ENCODE peak calls at places on chromosomes 7 and 10, in nine cellular contexts. A, Z, J, N, M, W, I, D and R are unnamed samples.

GRCh38 chr7:24346129-24346528 is 62.1 kb downstream of the NPY start:
- DNase-seq in Z (no peak), W (no peak), D (no peak), J (no peak), M (no peak), A (no peak), N (no peak), I (no peak), R (no peak)

GRCh38 chr7:109844362-109844761 is 1246.6 kb upstream of the LRRN3 start:
- DNase-seq in M (peak; percentile 5), W (peak; percentile 15), I (no peak), N (no peak), A (no peak), Z (peak; percentile 35), D (peak; percentile 33), J (peak; percentile 15), R (no peak)

GRCh38 chr10:43292745-43293676 is 26.1 kb upstream of the RASGEF1A start:
- DNase-seq in A (peak; percentile 55), N (peak; percentile 55), Z (peak; percentile 35), D (peak; percentile 65), I (peak; percentile 59), M (peak; percentile 53), W (peak; percentile 64), J (peak; percentile 63), R (peak; percentile 68)

GRCh38 chr7:8109196-8110022 is 140.8 kb downstream of the GLCCI1 start:
- DNase-seq in Z (no peak), N (no peak), J (no peak), D (peak; percentile 15), W (no peak), I (no peak), A (no peak), M (no peak), R (no peak)

GRCh38 chr7:5701085-5701914 is 80.2 kb downstream of the RNF216 start:
- DNase-seq in I (no peak), A (no peak), D (peak; percentile 48), N (no peak), W (no peak), J (no peak), M (peak; percentile 89), Z (no peak), R (peak; percentile 26)

GRCh38 chr7:19203686-19204085 is 58.5 kb upstream of the FERD3L start:
- DNase-seq in D (no peak), A (no peak), J (no peak), W (no peak), Z (no peak), M (no peak), N (no peak), I (no peak), R (no peak)

GRCh38 chr10:91925022-91925320 is 1.4 kb downstream of the BTAF1 start:
- DNase-seq in J (no peak), M (no peak), I (no peak), D (no peak), Z (no peak), W (no peak), N (no peak), A (no peak), R (no peak)

GRCh38 chr7:43332193-43332796 is 219.8 kb downstream of the HECW1 start:
- DNase-seq in Z (no peak), N (no peak), A (no peak), J (no peak), I (no peak), M (no peak), W (no peak), D (no peak), R (no peak)

GRCh38 chr10:44926771-44927751 is 15.9 kb downstream of the TMEM72 start:
- DNase-seq in W (no peak), Z (no peak), N (peak; percentile 18), J (no peak), M (no peak), I (no peak), D (peak; percentile 54), A (no peak), R (no peak)

GRCh38 chr7:20340839-20341238 is 10.1 kb downstream of the ITGB8 start:
- DNase-seq in A (no peak), N (no peak), W (no peak), I (no peak), J (no peak), M (no peak), D (peak; percentile 18), Z (peak; percentile 82), R (no peak)

GRCh38 chr10:129332476-129332875 is 134.6 kb upstream of the MGMT start:
- DNase-seq in D (peak; percentile 66), N (peak; percentile 75), W (no peak), I (no peak), M (peak; percentile 3), Z (peak; percentile 6), A (no peak), J (peak; percentile 43), R (no peak)
- TF ChIP-seq CTCF in D (peak; percentile 33), N (peak; percentile 89), W (no peak), I (peak; percentile 38), M (peak; percentile 40), Z (peak; percentile 31), A (no peak), J (peak; percentile 65), R (peak; percentile 39)

GRCh38 chr10:12615296-12616220 is 266.2 kb downstream of the CAMK1D start:
- DNase-seq in A (no peak), J (no peak), N (no peak), D (no peak), I (no peak), Z (no peak), W (no peak), M (no peak), R (no peak)

GRCh38 chr10:12614390-12615003 is 265.1 kb downstream of the CAMK1D start:
- DNase-seq in Z (no peak), N (no peak), D (no peak), M (no peak), I (no peak), J (no peak), W (no peak), A (no peak), R (no peak)

GRCh38 chr10:12613144-12613543 is 263.8 kb downstream of the CAMK1D start:
- DNase-seq in N (no peak), I (no peak), M (no peak), J (no peak), D (no peak), Z (no peak), W (no peak), A (no peak), R (no peak)

GRCh38 chr10:12622016-12622415 is 272.7 kb downstream of the CAMK1D start:
- DNase-seq in J (no peak), A (no peak), M (no peak), Z (no peak), D (no peak), W (no peak), I (no peak), N (no peak), R (no peak)

GRCh38 chr10:12617205-12618175 is 268.1 kb downstream of the CAMK1D start:
- DNase-seq in J (no peak), W (no peak), A (no peak), M (peak; percentile 28), N (no peak), Z (no peak), I (no peak), D (no peak), R (peak; percentile 29)
- TF ChIP-seq CTCF in J (no peak), W (no peak), A (no peak), M (no peak), N (no peak), Z (no peak), I (no peak), D (no peak), R (no peak)

GRCh38 chr10:100970076-100970913 is 991 bp downstream of the SEMA4G start:
- DNase-seq in W (peak; percentile 44), M (no peak), I (no peak), J (no peak), A (peak; percentile 57), Z (peak; percentile 26), D (no peak), N (peak; percentile 57), R (peak; percentile 46)

GRCh38 chr10:100968839-100969174 is 497 bp upstream of the SEMA4G start:
- DNase-seq in I (no peak), J (no peak), Z (no peak), A (no peak), M (no peak), N (no peak), D (no peak), W (no peak), R (no peak)

GRCh38 chr10:100970914-100971811 is 1.9 kb downstream of the SEMA4G start:
- DNase-seq in A (no peak), I (no peak), J (no peak), M (no peak), N (no peak), W (peak; percentile 65), Z (no peak), D (no peak), R (peak; percentile 22)

GRCh38 chr10:100968037-100968736 is 1.1 kb upstream of the SEMA4G start:
- DNase-seq in I (no peak), J (no peak), N (no peak), D (no peak), W (no peak), M (no peak), A (no peak), Z (no peak), R (no peak)

DNA sequence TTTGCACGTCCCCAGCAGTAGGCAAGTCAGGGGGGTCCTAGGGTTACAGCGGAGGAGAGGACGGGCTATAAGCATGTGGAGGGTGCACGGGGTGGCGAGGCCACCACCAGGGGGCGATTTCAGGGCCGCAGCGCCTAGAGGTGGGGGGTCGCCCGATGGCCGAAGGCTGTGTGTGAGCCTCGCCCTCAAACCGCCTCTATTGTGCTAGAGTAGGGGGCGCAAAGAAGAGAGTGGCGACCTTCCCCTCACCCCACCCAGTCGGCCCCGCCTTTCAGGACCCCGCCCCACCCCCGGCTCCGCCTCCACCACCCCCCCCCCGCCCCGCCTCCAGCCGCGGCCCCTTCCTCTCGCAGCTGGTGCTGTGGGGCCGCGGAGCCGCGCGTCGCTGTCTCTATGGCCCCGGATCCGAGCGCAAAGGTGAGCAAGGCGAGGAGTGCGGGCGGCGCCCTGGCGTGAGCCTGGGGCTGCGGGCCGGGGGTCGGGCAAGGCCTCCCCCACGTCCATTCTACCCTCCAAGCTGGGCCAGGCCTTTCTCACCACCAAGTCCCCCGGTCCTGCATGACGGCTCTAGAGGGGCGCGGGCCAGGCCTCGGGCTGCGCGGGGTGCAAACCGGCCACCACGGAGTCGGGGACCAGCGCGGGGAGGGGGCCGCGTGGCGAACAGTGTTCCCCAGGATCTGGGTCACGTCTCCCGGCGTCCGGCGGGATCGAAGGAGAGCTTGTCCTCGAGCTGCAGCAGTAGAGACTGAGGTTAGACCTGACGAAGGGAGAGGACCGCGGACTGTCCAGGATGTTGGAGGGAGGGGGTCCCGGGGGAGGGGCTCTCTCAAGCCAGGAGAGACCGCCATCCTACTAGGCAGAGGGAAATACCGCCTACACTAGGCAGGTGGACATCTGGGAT is at the start of gene SEMA4G:
- DNase-seq in A (peak; percentile 76), D (peak; percentile 16), J (peak; percentile 80), I (no peak), Z (peak; percentile 21), M (peak; percentile 45), W (peak; percentile 79), N (peak; percentile 84), R (peak; percentile 80)
- TF ChIP-seq CTCF in A (peak; percentile 47), D (peak; percentile 69), J (peak; percentile 72), I (peak; percentile 67), Z (no peak), M (peak; percentile 79), W (peak; percentile 60), N (peak; percentile 84), R (peak; percentile 69)

DNA sequence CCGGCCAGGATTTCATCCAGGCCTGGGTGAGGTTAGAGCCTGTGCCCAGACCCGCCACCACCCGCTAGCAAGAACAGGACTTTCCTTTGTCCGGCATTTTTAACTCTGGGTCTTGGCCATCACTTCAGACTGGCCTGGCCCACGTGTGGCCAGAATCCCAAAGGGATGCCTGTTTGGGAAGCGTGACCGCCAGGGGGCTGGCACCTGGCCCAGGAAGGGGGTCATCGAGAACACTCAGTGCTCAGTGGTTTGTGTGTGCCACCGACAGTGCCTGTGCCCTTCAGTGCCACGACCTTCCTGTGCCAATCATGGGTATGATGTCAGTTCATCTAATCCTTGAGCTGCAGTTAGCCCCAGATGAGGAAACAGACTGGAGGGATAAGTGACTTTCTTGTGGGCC is 85.0 kb downstream of the ZMIZ1 start:
- DNase-seq in M (no peak), D (no peak), J (no peak), A (no peak), W (no peak), N (no peak), Z (no peak), I (peak; percentile 73), R (no peak)
- TF ChIP-seq CTCF in M (no peak), D (no peak), J (no peak), A (no peak), W (no peak), N (no peak), Z (no peak), I (peak; percentile 29), R (no peak)